ENCODE peak calls at places on chromosomes 7 and 10, in ten cellular contexts. N is activated T-cell treated with anti-CD3 and anti-CD28 coated beads, Interleukin-2, amount 50 U/mL, for 48 hours; A is activated CD4-positive, CD25-positive, alpha-beta regulatory T cell; J is HEK293T; K is cortex of kidney; O is T-helper 9 cell; U is bronchial epithelial cell; L is ELF-1; B is hippocampal formation; H is BJ. D is an unnamed sample.

GRCh38 chr10:125094826-125095225 is 65.5 kb downstream of the CTBP2 start:
- DNase-seq in N (no peak), A (no peak), J (no peak), K (no peak), O (no peak), U (no peak), L (no peak), B (no peak), H (no peak), D (no peak)

GRCh38 chr7:68246189-68246633 is 1249.6 kb downstream of the TYW1 start:
- DNase-seq in N (no peak), A (no peak), J (no peak), K (no peak), O (no peak), U (peak; percentile 55), L (peak; percentile 97), B (no peak), H (no peak), D (no peak)

GRCh38 chr10:51063659-51064535 is 10.4 kb upstream of the PRKG1 start:
- DNase-seq in N (no peak), A (no peak), J (no peak), K (no peak), O (no peak), U (peak; percentile 54), L (no peak), B (no peak), H (no peak), D (no peak)

GRCh38 chr7:137399827-137400823 is 56.6 kb upstream of the PTN start:
- DNase-seq in N (no peak), A (no peak), J (no peak), K (no peak), O (no peak), U (peak; percentile 68), L (peak; percentile 37), B (no peak), H (peak; percentile 17), D (no peak)

GRCh38 chr7:74293577-74293908 is 4.3 kb downstream of the CLIP2 start:
- DNase-seq in N (no peak), A (no peak), J (no peak), K (no peak), O (no peak), U (no peak), L (no peak), B (no peak), H (no peak), D (no peak)

GRCh38 chr10:131109746-131110145 is 201.8 kb downstream of the TCERG1L start:
- DNase-seq in N (no peak), A (no peak), J (no peak), K (no peak), O (no peak), U (no peak), L (no peak), B (peak; percentile 14), H (no peak), D (no peak)

GRCh38 chr10:43647576-43647975 is 1.1 kb downstream of the ZNF32 start:
- DNase-seq in N (no peak), A (no peak), J (no peak), K (no peak), O (no peak), U (no peak), L (no peak), B (no peak), H (no peak), D (no peak)

GRCh38 chr10:48448796-48449195 is 142.3 kb downstream of the MAPK8 start:
- DNase-seq in N (no peak), A (no peak), J (no peak), K (no peak), O (no peak), U (peak; percentile 60), L (no peak), B (no peak), H (no peak), D (peak; percentile 11)

GRCh38 chr7:44177570-44178131 is 11.6 kb downstream of the GCK start:
- DNase-seq in N (no peak), A (no peak), J (peak; percentile 38), K (no peak), O (no peak), U (peak; percentile 38), L (peak; percentile 30), B (no peak), H (no peak), D (peak; percentile 43)

GRCh38 chr7:94295805-94296204 is 98.9 kb upstream of the COL1A2 start:
- DNase-seq in N (no peak), A (no peak), J (no peak), K (no peak), O (no peak), U (peak; percentile 44), L (no peak), B (no peak), H (peak; percentile 60), D (no peak)

GRCh38 chr10:104122273-104123107 is 519 bp downstream of the SFR1 start:
- DNase-seq in N (no peak), A (no peak), J (peak; percentile 35), K (no peak), O (no peak), U (no peak), L (no peak), B (no peak), H (no peak), D (no peak)

GRCh38 chr7:45035909-45036308 is 35.9 kb downstream of the CCM2 start:
- DNase-seq in N (peak; percentile 32), A (no peak), J (no peak), K (no peak), O (no peak), U (peak; percentile 31), L (no peak), B (no peak), H (no peak), D (no peak)

GRCh38 chr10:60353519-60354258 is 36.0 kb downstream of the ANK3 start:
- DNase-seq in N (no peak), A (no peak), J (peak; percentile 11), K (no peak), O (no peak), U (no peak), L (peak; percentile 24), B (peak; percentile 66), H (no peak), D (peak; percentile 85)

GRCh38 chr10:65571011-65571570 is 1354.7 kb upstream of the LRRTM3 start:
- DNase-seq in N (no peak), A (no peak), J (peak; percentile 10), K (no peak), O (no peak), U (peak; percentile 34), L (peak; percentile 35), B (no peak), H (no peak), D (peak; percentile 14)

GRCh38 chr10:86944907-86945306 is 12.5 kb downstream of the MMRN2 start:
- DNase-seq in N (no peak), A (no peak), J (no peak), K (no peak), O (no peak), U (no peak), L (no peak), B (no peak), H (no peak), D (no peak)

GRCh38 chr7:50791363-50791762 is 8.7 kb upstream of the GRB10 start:
- DNase-seq in N (no peak), A (no peak), J (no peak), K (no peak), O (no peak), U (no peak), L (no peak), B (no peak), H (no peak), D (no peak)

GRCh38 chr7:71286336-71286735 is 154.4 kb downstream of the GALNT17 start:
- DNase-seq in N (no peak), A (no peak), J (no peak), K (no peak), O (no peak), U (no peak), L (no peak), B (no peak), H (no peak), D (no peak)

GRCh38 chr10:104479906-104480579 is 126.4 kb downstream of the CFAP58 start:
- DNase-seq in N (no peak), A (no peak), J (no peak), K (no peak), O (no peak), U (no peak), L (no peak), B (no peak), H (no peak), D (no peak)

GRCh38 chr7:116953372-116953726 is at the start of gene ST7:
- DNase-seq in N (peak; percentile 77), A (peak; percentile 55), J (peak; percentile 47), K (no peak), O (peak; percentile 53), U (peak; percentile 65), L (peak; percentile 76), B (peak; percentile 53), H (peak; percentile 14), D (peak; percentile 73)

GRCh38 chr7:50544992-50545391 is 20.2 kb downstream of the DDC start:
- DNase-seq in N (no peak), A (no peak), J (no peak), K (no peak), O (no peak), U (no peak), L (no peak), B (no peak), H (no peak), D (no peak)

GRCh38 chr10:43383204-43383971 is 12.0 kb downstream of the FXYD4 start:
- DNase-seq in N (no peak), A (no peak), J (no peak), K (no peak), O (no peak), U (peak; percentile 49), L (no peak), B (no peak), H (no peak), D (no peak)

GRCh38 chr10:58641095-58641531 is 128.4 kb downstream of the BICC1 start:
- DNase-seq in N (no peak), A (no peak), J (peak; percentile 14), K (no peak), O (no peak), U (peak; percentile 73), L (peak; percentile 17), B (no peak), H (peak; percentile 99), D (no peak)

GRCh38 chr7:1720325-1720724 is 50.2 kb downstream of the ELFN1 start:
- DNase-seq in N (no peak), A (no peak), J (no peak), K (no peak), O (no peak), U (peak; percentile 37), L (no peak), B (no peak), H (no peak), D (no peak)